ENCODE peak calls at places on chromosome 16, in nine cellular contexts. V, Z, X, R, K, U, F, E and Y are unnamed samples.
A peak's percentile ranks its signal among the peaks of the same experiment; 100 is the strongest.

GRCh38 chr16:48617711-48618148 is 7.8 kb upstream of the N4BP1 start:
- DNase-seq in V (no peak), Z (peak; percentile 87), X (no peak), R (peak; percentile 45), K (no peak), U (no peak), F (no peak), E (peak; percentile 84), Y (no peak)

GRCh38 chr16:81723098-81723723 is 55.9 kb upstream of the PLCG2 start:
- DNase-seq in V (no peak), Z (peak; percentile 88), X (peak; percentile 45), R (no peak), K (no peak), U (no peak), F (peak; percentile 57), E (peak; percentile 88), Y (peak; percentile 57)

GRCh38 chr16:11743308-11744074 is 834 bp upstream of the TXNDC11 start:
- DNase-seq in V (peak; percentile 7), Z (peak; percentile 84), X (peak; percentile 45), R (no peak), K (no peak), U (no peak), F (no peak), E (peak; percentile 40), Y (peak; percentile 39)

GRCh38 chr16:52068447-52069074 is 478.4 kb downstream of the TOX3 start:
- DNase-seq in V (no peak), Z (peak; percentile 21), X (no peak), R (no peak), K (no peak), U (no peak), F (no peak), E (no peak), Y (no peak)

GRCh38 chr16:77663711-77664110 is 58.6 kb upstream of the NUDT7 start:
- DNase-seq in V (no peak), Z (no peak), X (no peak), R (no peak), K (no peak), U (no peak), F (no peak), E (no peak), Y (no peak)

GRCh38 chr16:85913688-85914422 is 14.9 kb downstream of the IRF8 start:
- DNase-seq in V (no peak), Z (no peak), X (no peak), R (no peak), K (no peak), U (no peak), F (no peak), E (no peak), Y (no peak)

GRCh38 chr16:85473909-85474640 is 139.0 kb upstream of the GSE1 start:
- DNase-seq in V (no peak), Z (no peak), X (no peak), R (no peak), K (no peak), U (no peak), F (no peak), E (no peak), Y (no peak)

GRCh38 chr16:80323187-80323807 is 217.5 kb upstream of the DYNLRB2 start:
- DNase-seq in V (no peak), Z (no peak), X (no peak), R (no peak), K (no peak), U (no peak), F (no peak), E (no peak), Y (no peak)

GRCh38 chr16:75566040-75566888 is at the start of gene GABARAPL2:
- DNase-seq in V (peak; percentile 88), Z (peak; percentile 80), X (peak; percentile 95), R (peak; percentile 89), K (peak; percentile 46), U (peak; percentile 78), F (peak; percentile 87), E (peak; percentile 62), Y (peak; percentile 69)